ENCODE peak calls at places on chromosomes 1 and 21, in four cellular contexts. N, T, K and P are unnamed samples.

GRCh38 chr1:220527279-220528048 is 472 bp upstream of the MARK1 start:
- DNase-seq in T (peak), K (peak), N (no peak), P (peak)

GRCh38 chr1:27961646-27962221 is 2.0 kb downstream of the XKR8 start:
- DNase-seq in N (no peak), T (no peak), K (no peak), P (no peak)

GRCh38 chr1:14255711-14256110 is 342.8 kb upstream of the KAZN start:
- DNase-seq in T (no peak), K (no peak), N (no peak), P (no peak)

GRCh38 chr21:41865002-41865777 is 14.0 kb downstream of the PRDM15 start:
- DNase-seq in K (no peak), N (no peak), T (peak), P (no peak)

GRCh38 chr1:39105841-39106765 is 80.0 kb downstream of the NDUFS5 start:
- DNase-seq in T (peak), N (no peak), K (no peak), P (peak)

GRCh38 chr21:46111857-46112730 is 14.2 kb downstream of the COL6A2 start:
- DNase-seq in K (no peak), N (no peak), T (no peak), P (no peak)

GRCh38 chr1:41502912-41503311 is 18.4 kb upstream of the EDN2 start:
- DNase-seq in N (no peak), T (no peak), K (no peak), P (no peak)

GRCh38 chr1:238487931-238488330 is 597.2 kb upstream of the ZP4 start:
- DNase-seq in K (no peak), N (peak), T (no peak), P (no peak)

GRCh38 chr1:59516881-59517280 is 220.0 kb downstream of the FGGY start:
- DNase-seq in K (no peak), T (no peak), N (no peak), P (no peak)

GRCh38 chr1:27321813-27322568 is at the start of gene TMEM222:
- DNase-seq in K (peak), N (peak), T (peak), P (peak)

GRCh38 chr1:163785868-163786267 is 464.1 kb downstream of the NUF2 start:
- DNase-seq in T (no peak), N (no peak), K (no peak), P (no peak)

GRCh38 chr1:37514350-37515184 is at the start of gene MEAF6:
- DNase-seq in T (peak), K (peak), N (peak), P (peak)

GRCh38 chr1:21508580-21509350 is 458 bp upstream of the ALPL start:
- DNase-seq in K (peak), T (peak), N (peak), P (peak)

GRCh38 chr1:175363046-175363445 is 170.5 kb upstream of the KIAA0040 start:
- DNase-seq in K (no peak), T (no peak), N (no peak), P (no peak)

GRCh38 chr1:173048629-173049326 is 2.0 kb downstream of the TNFSF18 start:
- DNase-seq in K (no peak), T (no peak), N (peak), P (peak)

DNA sequence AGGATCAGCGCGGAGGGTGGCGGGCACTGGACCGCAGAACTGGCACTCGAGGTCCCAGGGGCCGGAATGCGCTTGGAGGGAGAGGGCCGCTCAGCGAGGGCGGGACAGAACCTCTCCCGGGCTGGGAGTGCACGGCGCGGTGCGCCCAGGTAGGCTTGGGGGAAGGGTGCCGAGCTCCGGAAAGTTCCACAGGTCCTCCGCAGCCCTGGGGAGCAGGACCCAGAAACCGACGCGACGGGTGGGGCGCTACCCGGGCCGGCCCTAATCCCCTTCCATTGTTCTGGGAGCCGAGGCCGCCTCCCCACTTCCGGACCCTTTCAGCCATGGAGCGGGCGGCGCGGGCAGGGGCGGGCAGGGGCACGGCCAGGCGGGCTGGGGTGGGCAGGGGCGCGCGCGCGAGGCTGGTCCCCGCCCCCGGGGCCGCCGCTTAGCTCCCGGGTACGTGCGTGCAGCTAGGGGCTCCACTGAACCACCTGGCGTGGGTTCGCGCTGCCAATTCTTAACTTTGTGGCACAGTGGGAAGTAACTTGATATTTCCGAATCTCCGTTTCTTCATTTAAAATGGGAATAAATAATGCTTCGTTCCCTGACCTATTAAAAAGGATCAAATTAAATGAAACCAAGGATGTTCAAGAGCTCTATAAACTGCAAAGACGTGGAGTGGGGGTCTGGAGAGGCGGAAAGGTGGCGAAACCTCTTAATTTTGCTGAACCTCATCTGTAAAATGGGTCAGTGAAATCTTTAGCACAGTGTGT is 20.7 kb downstream of the LGR6 start:
- DNase-seq in N (no peak), T (no peak), K (peak), P (no peak)
- H3K4ac ChIP-seq in N (no peak), T (peak), K (no peak), P (no peak)

GRCh38 chr1:201831371-201831770 is 2.4 kb downstream of the IPO9 start:
- DNase-seq in N (no peak), K (no peak), T (no peak), P (no peak)

GRCh38 chr1:201827321-201828281 is 1.4 kb upstream of the IPO9 start:
- DNase-seq in T (no peak), K (no peak), N (no peak), P (peak)

GRCh38 chr1:201828451-201828819 is 522 bp upstream of the IPO9 start:
- DNase-seq in K (no peak), T (peak), N (peak), P (peak)

GRCh38 chr1:201826830-201827229 is 2.1 kb upstream of the IPO9 start:
- DNase-seq in N (peak), T (peak), K (peak), P (peak)

DNA sequence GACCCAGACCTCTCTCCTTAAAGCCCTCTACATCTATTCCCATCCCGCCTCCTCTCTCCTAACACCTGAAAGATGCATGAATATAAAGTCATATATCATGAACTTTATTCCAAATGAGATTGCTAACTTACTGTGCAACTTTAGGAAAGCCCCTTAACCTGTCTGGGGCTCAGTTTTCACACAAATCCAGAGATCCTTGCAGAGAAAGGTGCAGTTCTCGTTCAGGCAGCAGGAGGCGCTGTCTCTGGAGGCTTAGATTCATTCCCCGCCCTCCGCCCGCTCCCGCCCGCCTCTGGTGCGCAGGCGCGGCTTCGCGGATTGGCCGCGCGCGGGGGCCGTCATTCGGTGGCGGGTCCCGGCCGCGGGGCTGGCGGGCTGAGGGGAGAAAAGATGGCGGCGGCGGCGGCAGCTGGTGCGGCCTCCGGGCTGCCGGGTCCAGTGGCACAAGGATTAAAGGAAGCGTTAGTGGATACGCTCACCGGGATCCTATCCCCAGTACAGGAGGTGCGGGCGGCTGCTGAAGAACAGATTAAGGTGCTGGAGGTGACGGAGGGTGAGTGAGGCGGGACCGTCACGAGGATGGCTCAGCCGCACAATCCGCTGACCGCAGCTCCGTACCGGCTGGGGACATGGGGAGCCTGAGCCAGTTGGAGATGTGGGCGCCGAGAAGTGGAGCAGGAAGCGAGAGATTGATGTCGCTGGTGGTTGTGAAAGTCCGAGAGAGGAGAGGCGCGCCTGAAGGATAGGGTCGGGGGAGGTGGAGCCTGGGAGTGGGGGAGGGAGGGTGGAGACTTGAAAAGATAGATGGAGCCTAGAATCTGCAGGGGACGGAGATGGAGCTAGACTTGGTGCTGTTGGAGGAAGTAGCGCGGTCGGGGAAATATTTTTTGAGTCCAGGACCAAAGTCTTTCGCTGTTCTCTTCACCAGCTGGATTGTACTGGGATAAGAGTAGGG is at the start of gene IPO9:
- DNase-seq in K (peak), T (peak), N (peak), P (peak)
- H3K4ac ChIP-seq in K (peak), T (peak), N (peak), P (peak)

DNA sequence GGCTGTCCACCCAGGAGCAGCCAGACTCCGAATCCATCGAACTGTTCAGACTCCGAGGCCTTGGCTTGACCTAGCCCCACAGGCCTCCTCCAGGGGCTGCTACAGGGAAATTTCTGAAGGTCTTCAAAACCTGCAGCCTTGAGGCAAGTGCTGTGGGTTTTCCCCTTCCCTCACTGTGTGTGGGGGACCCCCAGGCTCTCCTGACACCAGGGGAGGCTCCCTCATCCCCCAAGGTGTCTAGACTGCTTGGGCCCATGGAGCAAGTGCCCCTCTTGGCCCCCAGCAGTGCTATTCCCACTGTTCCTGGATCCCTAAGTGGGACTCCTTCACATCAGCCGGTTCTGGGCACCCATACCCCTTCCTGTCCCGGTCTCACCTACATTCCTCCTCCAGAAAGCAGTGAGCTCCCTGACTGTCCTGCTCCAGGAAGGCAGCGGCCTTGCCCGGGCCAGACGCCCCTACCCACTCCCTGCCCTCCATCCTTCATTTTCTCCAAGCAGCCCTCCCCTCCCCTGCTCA is 814 bp downstream of the PAQR7 start:
- DNase-seq in T (no peak), N (no peak), K (no peak), P (no peak)
- H3K4ac ChIP-seq in T (no peak), N (peak), K (peak), P (peak)

DNA sequence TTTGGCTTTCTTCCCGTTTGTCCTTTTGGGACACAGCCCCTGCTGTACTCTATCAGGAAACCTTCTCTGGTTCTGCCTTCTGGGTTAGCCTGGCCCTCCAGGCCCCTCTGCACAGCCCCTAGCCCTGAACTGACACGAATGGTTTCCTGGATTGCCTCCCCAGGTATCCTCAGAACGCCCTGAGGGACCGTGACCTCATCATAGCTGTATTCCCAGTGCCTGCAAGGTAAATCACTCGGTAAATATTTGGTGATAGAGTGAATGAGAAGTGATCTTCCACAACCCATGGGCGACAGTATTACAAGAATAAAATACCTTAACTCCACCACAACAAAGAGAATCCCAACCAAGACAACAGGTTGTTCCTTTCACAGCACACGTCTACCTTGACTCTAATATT is 637.2 kb downstream of the SMYD3 start:
- DNase-seq in N (no peak), K (no peak), T (peak), P (no peak)
- H3K4ac ChIP-seq in N (peak), K (no peak), T (no peak), P (no peak)

DNA sequence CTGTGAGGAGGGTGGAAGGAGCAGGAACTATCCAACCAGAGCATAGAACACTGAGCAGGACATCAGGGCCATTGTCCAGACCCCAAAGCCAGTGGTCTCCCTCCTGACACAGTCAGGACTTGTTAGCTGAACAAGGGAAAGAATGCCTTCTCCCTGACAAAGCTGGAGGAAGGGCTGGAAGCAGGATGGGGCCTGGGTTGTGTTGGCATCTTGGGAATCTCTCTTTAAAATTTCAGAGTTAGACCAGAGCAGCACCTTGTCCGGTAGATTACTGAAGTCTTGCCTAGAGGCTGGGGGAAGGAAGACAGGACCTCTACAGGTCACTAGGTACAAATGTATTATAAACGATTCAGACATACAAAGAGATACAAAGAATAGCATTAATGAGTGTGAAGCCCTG is 35.0 kb upstream of the ATP2B4 start:
- DNase-seq in K (no peak), T (no peak), N (no peak), P (no peak)
- H3K4ac ChIP-seq in K (no peak), T (peak), N (peak), P (peak)

GRCh38 chr1:9438431-9439073 is 100.7 kb upstream of the SLC25A33 start:
- DNase-seq in N (peak), K (no peak), T (peak), P (peak)

GRCh38 chr1:9440763-9441194 is 98.5 kb upstream of the SLC25A33 start:
- DNase-seq in K (no peak), T (no peak), N (no peak), P (no peak)

GRCh38 chr1:9437931-9438330 is 101.3 kb upstream of the SLC25A33 start:
- DNase-seq in K (no peak), T (peak), N (peak), P (peak)

GRCh38 chr1:9440261-9440660 is 99.0 kb upstream of the SLC25A33 start:
- DNase-seq in T (no peak), K (no peak), N (no peak), P (no peak)

DNA sequence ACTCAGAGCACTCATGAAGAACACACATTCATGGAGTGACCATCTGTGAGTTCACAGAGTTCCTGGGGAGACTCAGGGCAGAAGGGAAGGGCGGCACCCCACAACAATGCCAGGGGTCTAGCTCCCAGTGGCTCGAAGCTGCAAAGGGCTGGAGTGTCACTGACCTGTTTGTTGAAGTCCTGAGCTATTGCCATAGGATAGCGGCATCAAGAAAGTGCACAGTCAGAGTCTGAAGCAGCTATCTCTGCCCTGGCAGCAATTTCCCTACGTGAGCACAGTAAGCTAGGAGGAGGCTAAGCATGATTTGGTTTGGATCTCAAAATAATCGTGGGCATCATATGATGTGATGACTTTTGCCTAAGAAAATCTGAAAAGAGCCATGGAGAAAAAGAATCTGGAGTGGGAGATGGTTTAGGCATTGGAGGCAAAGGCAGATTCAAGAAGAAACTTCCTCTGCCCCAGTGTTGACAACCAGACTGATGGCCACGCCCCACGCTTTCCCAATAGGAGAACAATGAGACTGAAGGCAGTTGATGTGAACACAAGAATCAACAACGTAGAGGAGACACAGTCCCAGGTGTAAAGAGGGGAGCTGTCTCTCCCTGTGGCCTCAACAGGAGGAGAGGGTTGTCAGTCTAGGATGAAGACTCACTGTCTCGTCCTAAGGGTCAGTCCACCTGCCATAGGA is 100.0 kb upstream of the SLC25A33 start:
- DNase-seq in K (no peak), N (no peak), T (no peak), P (no peak)
- H3K4ac ChIP-seq in K (no peak), N (peak), T (no peak), P (peak)

DNA sequence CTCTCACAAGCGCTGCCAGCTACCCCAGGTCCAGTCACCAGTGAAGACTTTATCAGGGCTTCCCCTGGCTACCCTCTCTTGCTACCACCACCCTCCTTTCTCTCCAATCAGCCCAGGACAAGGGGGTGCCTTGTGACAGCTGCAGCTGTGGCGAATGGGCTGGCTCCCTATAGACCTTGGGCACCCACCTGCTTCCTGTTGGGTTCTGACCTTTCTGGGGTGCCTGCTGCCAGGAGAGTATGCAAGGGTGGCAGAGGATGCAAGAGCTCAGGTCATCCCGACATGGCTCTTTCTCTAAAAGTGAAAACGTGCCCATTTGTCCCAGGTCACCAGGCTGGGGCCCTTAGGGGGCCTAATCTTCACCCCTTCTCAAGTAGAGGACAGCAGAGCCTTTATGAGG is 6.6 kb downstream of the KLHDC8A start:
- DNase-seq in T (no peak), K (no peak), N (no peak), P (no peak)
- H3K4ac ChIP-seq in T (no peak), K (no peak), N (no peak), P (no peak)